ENCODE peak calls at places on chromosome 14, in six cellular contexts. N is IMR-90, F is endodermal cell, L is neuronal stem cell, E is fibroblast of lung, R is SK-N-SH. I is an unnamed sample.

GRCh38 chr14:99522934-99523660 is 41.9 kb downstream of the CCNK start:
- DNase-seq in N (peak), F (peak), L (peak), E (peak), R (no peak), I (no peak)

GRCh38 chr14:51552275-51552674 is 99.4 kb upstream of the FRMD6 start:
- DNase-seq in N (no peak), F (no peak), L (no peak), E (no peak), R (peak), I (no peak)

GRCh38 chr14:61662437-61663311 is 32.6 kb upstream of the HIF1A start:
- DNase-seq in N (peak), F (peak), L (no peak), E (peak), R (peak), I (no peak)

GRCh38 chr14:93894992-93895391 is 32.2 kb upstream of the FAM181A start:
- DNase-seq in N (no peak), F (peak), L (peak), E (no peak), R (peak), I (no peak)

GRCh38 chr14:102545461-102546265 is 36.1 kb upstream of the ANKRD9 start:
- DNase-seq in N (peak), F (peak), L (no peak), E (no peak), R (peak), I (peak)

GRCh38 chr14:95067526-95067925 is 89.8 kb downstream of the DICER1 start:
- DNase-seq in N (no peak), F (no peak), L (no peak), E (no peak), R (no peak), I (no peak)

GRCh38 chr14:64778114-64778754 is 74.0 kb downstream of the PLEKHG3 start:
- DNase-seq in N (no peak), F (no peak), L (no peak), E (no peak), R (no peak), I (no peak)

GRCh38 chr14:24892730-24893059 is 157.3 kb downstream of the STXBP6 start:
- DNase-seq in N (no peak), F (no peak), L (no peak), E (no peak), R (no peak), I (no peak)

GRCh38 chr14:49980027-49980426 is 87.1 kb downstream of the ARF6 start:
- DNase-seq in N (no peak), F (no peak), L (no peak), E (no peak), R (peak), I (no peak)
- H3K27ac ChIP-seq in N (no peak), F (no peak), L (no peak), E (no peak), R (no peak), I (no peak)

GRCh38 chr14:104087505-104087904 is 2.0 kb downstream of the ASPG start:
- DNase-seq in N (no peak), F (peak), L (no peak), E (no peak), R (no peak), I (no peak)

GRCh38 chr14:104085889-104086201 is 345 bp downstream of the ASPG start:
- DNase-seq in N (no peak), F (no peak), L (no peak), E (no peak), R (peak), I (no peak)

GRCh38 chr14:104085032-104085888 is at the start of gene ASPG:
- DNase-seq in N (no peak), F (peak), L (no peak), E (no peak), R (peak), I (no peak)

GRCh38 chr14:104086661-104087461 is 1.4 kb downstream of the ASPG start:
- DNase-seq in N (no peak), F (peak), L (no peak), E (no peak), R (peak), I (no peak)

GRCh38 chr14:104086210-104086660 is 735 bp downstream of the ASPG start:
- DNase-seq in N (no peak), F (peak), L (no peak), E (no peak), R (peak), I (no peak)
- H3K4me3 ChIP-seq in N (no peak), F (no peak), L (no peak), E (no peak), R (no peak), I (no peak)

GRCh38 chr14:69459122-69459521 is 25.4 kb upstream of the PLEKHD1 start:
- DNase-seq in N (no peak), F (no peak), L (no peak), E (no peak), R (no peak), I (no peak)

GRCh38 chr14:69460093-69460701 is 24.3 kb upstream of the PLEKHD1 start:
- DNase-seq in N (peak), F (peak), L (no peak), E (peak), R (peak), I (peak)

GRCh38 chr14:69464379-69464778 is 20.1 kb upstream of the PLEKHD1 start:
- DNase-seq in N (peak), F (no peak), L (no peak), E (peak), R (no peak), I (no peak)

GRCh38 chr14:69464829-69465228 is 19.7 kb upstream of the PLEKHD1 start:
- DNase-seq in N (peak), F (no peak), L (no peak), E (peak), R (peak), I (no peak)
- H3K9ac ChIP-seq in N (no peak), F (no peak), L (no peak), E (no peak), R (peak), I (no peak)

DNA sequence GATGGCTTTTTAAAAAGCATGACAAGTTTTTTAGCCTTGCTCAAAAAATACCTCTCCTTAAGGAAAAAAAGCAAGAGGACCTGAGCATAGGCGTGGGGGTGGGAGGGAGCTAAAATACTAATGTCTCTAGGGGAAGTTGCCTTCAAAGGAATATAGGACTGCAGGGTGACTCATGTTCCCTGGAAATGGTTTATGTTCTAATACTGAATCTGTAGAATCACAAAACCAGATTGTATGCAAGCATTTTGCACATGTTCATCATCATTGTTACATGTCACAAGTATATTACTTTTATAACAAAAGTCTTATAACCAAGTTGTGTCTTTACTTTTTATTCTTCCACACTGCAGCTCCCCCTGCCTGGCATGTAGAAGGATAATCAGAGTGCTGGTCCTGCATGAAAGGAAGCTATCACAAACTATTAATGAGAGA is 36.6 kb downstream of the GPR135 start:
- DNase-seq in N (peak), F (no peak), L (no peak), E (peak), R (no peak), I (no peak)
- H3K27ac ChIP-seq in N (no peak), F (no peak), L (no peak), E (peak), R (no peak), I (no peak)

DNA sequence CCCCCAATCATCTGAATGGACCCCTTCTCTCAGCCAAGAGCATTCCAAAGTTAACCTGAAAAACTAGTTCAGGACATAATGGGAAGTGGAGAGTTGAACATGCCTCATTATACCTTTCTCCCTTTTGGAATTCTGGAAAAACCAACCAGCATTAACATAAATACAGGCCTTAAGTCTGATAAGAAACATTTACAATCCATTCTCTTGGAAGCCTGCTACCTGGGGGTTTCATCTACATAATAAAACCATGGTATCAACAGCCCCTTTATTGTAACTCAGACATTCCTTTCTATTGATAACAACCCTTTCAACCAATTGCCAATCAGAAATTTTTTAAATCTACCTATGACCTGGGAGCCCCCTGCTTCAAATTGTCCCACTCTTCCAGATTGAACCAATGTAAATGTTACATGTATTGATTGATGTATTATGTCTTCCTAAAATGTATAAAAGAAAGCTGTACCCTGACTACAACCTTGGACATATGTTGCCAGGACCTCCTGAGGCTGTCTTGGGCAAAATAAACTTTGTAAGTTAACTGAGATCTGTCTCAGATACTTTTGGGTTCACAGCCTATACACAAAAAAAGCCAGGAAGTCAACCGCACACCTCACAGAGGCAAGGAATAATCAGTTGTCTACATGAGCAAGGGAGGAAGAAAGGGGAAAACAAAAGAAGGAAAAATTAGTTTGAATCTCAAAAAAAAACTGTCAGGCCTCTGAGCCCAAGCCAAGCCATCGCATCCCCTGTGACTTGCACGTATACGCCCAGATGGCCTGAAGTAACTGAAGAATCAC is 17.6 kb upstream of the SSTR1 start:
- DNase-seq in N (no peak), F (peak), L (no peak), E (no peak), R (no peak), I (no peak)
- H3K4me3 ChIP-seq in N (no peak), F (peak), L (no peak), E (no peak), R (no peak), I (no peak)